ENCODE peak calls at places on chromosomes 1 and 21, in seven cellular contexts. Y, V, G, Q, E, S and Z are unnamed samples. For H3K9me3 and H3K36me3, the result is how much of the 10 kb centered on the place peaks cover.

GRCh38 chr1:91527781-91528180 is 27.1 kb downstream of the CDC7 start:
- DNase-seq in Y (no peak), V (no peak), G (no peak), Q (no peak), E (no peak), S (peak), Z (no peak)

GRCh38 chr1:108521990-108522393 is 37.9 kb upstream of the EEIG2 start:
- DNase-seq in Y (no peak), V (no peak), G (no peak), Q (no peak), E (no peak), S (no peak), Z (no peak)

GRCh38 chr1:24391882-24392603 is 21.5 kb downstream of the STPG1 start:
- DNase-seq in Y (peak), V (peak), G (peak), Q (peak), E (peak), S (peak), Z (peak)

GRCh38 chr1:92797961-92798360 is 13.1 kb upstream of the EVI5 start:
- DNase-seq in Y (no peak), V (no peak), G (no peak), Q (no peak), E (no peak), S (peak), Z (no peak)

GRCh38 chr1:30035522-30036228 is 687.7 kb downstream of the MATN1 start:
- DNase-seq in Y (peak), V (no peak), G (peak), Q (no peak), E (no peak), S (no peak), Z (no peak)

GRCh38 chr21:36917487-36918158 is 48.8 kb downstream of the HLCS start:
- DNase-seq in Y (no peak), V (no peak), G (no peak), Q (peak), E (no peak), S (peak), Z (peak)

GRCh38 chr1:41861509-41862410 is 57.0 kb downstream of the HIVEP3 start:
- DNase-seq in Y (no peak), V (no peak), G (no peak), Q (no peak), E (no peak), S (peak), Z (no peak)

GRCh38 chr1:67162954-67163353 is 3.3 kb upstream of the IL23R start:
- DNase-seq in Y (no peak), V (no peak), G (no peak), Q (peak), E (peak), S (peak), Z (no peak)

GRCh38 chr1:65939636-65940035 is 146.9 kb downstream of the PDE4B start:
- DNase-seq in Y (no peak), V (no peak), G (no peak), Q (no peak), E (no peak), S (peak), Z (no peak)

GRCh38 chr21:33394260-33394659 is 9.0 kb upstream of the IFNGR2 start:
- DNase-seq in Y (peak), V (no peak), G (no peak), Q (no peak), E (no peak), S (peak), Z (no peak)

GRCh38 chr1:32363713-32364112 is 1.4 kb downstream of the TSSK3 start:
- DNase-seq in Y (no peak), V (no peak), G (no peak), Q (no peak), E (no peak), S (no peak), Z (no peak)

GRCh38 chr1:151681921-151682320 is 34.7 kb downstream of the CELF3 start:
- DNase-seq in Y (no peak), V (no peak), G (no peak), Q (no peak), E (no peak), S (no peak), Z (no peak)

GRCh38 chr1:98991127-98992003 is 13.3 kb downstream of the PLPPR5 start:
- DNase-seq in Y (no peak), V (no peak), G (no peak), Q (peak), E (peak), S (peak), Z (no peak)

GRCh38 chr1:176617881-176618280 is 154.9 kb downstream of the PAPPA2 start:
- DNase-seq in Y (no peak), V (no peak), G (no peak), Q (no peak), E (no peak), S (peak), Z (no peak)

GRCh38 chr1:32972814-32973428 is 8.3 kb upstream of the RNF19B start:
- DNase-seq in Y (peak), V (no peak), G (no peak), Q (peak), E (peak), S (peak), Z (no peak)

GRCh38 chr1:203557958-203558760 is 64.2 kb downstream of the OPTC start:
- DNase-seq in Y (peak), V (no peak), G (peak), Q (peak), E (no peak), S (peak), Z (no peak)

GRCh38 chr1:81032973-81033425 is 767.7 kb upstream of the ADGRL2 start:
- DNase-seq in Y (no peak), V (no peak), G (no peak), Q (no peak), E (peak), S (no peak), Z (no peak)

GRCh38 chr1:66732407-66733166 is 19.7 kb upstream of the DYNLT5 start:
- DNase-seq in Y (no peak), V (no peak), G (no peak), Q (no peak), E (no peak), S (peak), Z (no peak)

GRCh38 chr1:171311771-171312558 is 2.0 kb upstream of the FMO4 start:
- DNase-seq in Y (no peak), V (no peak), G (peak), Q (no peak), E (no peak), S (no peak), Z (no peak)

GRCh38 chr1:5586629-5587028 is 405.6 kb downstream of the NPHP4 start:
- DNase-seq in Y (no peak), V (no peak), G (peak), Q (no peak), E (no peak), S (no peak), Z (no peak)

DNA sequence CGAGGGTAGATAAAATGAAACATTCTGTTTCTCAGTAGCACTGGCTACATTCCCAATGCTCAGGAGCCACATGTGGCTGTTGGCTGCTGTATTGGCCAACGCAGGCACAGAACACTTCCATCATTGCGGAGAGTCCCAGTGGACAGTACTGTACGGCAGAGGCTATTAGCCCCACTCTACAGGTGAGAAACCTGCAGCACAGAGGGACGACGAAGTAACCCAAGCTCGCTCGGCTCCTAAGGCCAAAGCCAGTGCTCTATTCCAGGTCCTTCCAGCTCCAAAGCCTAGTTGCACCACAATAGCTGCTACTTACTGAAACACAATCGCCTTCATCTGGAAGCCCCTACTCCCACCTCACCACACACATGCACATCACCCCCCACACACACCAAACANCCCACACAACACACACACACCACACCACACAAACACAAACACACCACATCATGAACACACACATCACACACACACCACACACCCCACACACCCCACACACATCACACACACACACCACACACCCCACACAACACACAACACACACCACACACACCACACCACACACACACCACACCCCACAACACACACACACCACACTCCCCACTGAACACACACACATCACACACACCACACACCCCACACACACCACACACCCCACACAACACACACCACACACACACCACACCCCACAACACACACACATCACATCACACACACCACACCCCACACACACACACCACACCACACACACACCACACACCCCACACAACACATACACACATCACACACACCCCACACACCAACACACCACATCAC is 3.2 kb downstream of the LYPD8 start:
- DNase-seq in Y (no peak), V (no peak), G (no peak), Q (no peak), E (no peak), S (peak), Z (no peak)
- H3K9me3 ChIP-seq in Y (under half), V (under half), G (under half), Q (under half), E (under half), S (under half), Z (under half)

DNA sequence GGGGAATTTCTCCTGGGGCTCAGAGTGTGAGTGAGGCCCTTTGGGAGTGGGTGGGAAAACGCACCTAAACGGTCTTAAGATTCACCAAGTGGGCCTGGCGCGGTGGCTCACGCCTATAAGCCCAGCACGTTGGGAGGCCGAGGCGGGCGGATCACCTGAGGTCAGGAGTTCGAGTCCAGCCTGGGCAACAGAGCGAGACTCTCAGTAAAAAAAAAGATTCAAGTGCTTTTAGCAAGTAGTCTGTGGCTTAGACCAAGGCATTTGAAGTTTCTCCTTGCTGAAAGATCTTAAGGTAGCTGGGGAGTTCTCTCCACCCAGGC is 1.4 kb downstream of the RPS8 start:
- DNase-seq in Y (no peak), V (no peak), G (no peak), Q (no peak), E (no peak), S (no peak), Z (peak)
- H3K36me3 ChIP-seq in Y (under half), V (under half), G (under half), Q (under half), E (half or more), S (under half), Z (half or more)

GRCh38 chr1:1880617-1881312 is 10.1 kb downstream of the GNB1 start:
- DNase-seq in Y (no peak), V (no peak), G (no peak), Q (no peak), E (no peak), S (no peak), Z (no peak)
- H3K4me3 ChIP-seq in Y (no peak), V (no peak), G (no peak), Q (no peak), E (no peak), S (no peak), Z (no peak)

GRCh38 chr1:246988316-246988715 is 19.5 kb downstream of the ZNF695 start:
- DNase-seq in Y (no peak), V (no peak), G (no peak), Q (no peak), E (no peak), S (no peak), Z (no peak)

GRCh38 chr1:246989901-246990300 is 18.0 kb downstream of the ZNF695 start:
- DNase-seq in Y (no peak), V (no peak), G (no peak), Q (no peak), E (no peak), S (no peak), Z (no peak)

GRCh38 chr1:246987083-246987690 is 20.7 kb downstream of the ZNF695 start:
- DNase-seq in Y (no peak), V (no peak), G (no peak), Q (no peak), E (no peak), S (no peak), Z (no peak)
- H3K9me3 ChIP-seq in Y (under half), V (under half), G (under half), Q (under half), E (under half), S (under half), Z (under half)

GRCh38 chr1:154664331-154664730 is 56.3 kb upstream of the ADAR start:
- DNase-seq in Y (no peak), V (no peak), G (no peak), Q (no peak), E (no peak), S (no peak), Z (no peak)
- H3K36me3 ChIP-seq in Y (under half), V (under half), G (under half), Q (under half), E (under half), S (under half), Z (under half)

GRCh38 chr1:156836892-156837291 is 20.2 kb upstream of the SH2D2A start:
- DNase-seq in Y (no peak), V (no peak), G (no peak), Q (no peak), E (no peak), S (no peak), Z (no peak)
- H3K4me3 ChIP-seq in Y (no peak), V (no peak), G (no peak), Q (no peak), E (no peak), S (no peak), Z (no peak)

DNA sequence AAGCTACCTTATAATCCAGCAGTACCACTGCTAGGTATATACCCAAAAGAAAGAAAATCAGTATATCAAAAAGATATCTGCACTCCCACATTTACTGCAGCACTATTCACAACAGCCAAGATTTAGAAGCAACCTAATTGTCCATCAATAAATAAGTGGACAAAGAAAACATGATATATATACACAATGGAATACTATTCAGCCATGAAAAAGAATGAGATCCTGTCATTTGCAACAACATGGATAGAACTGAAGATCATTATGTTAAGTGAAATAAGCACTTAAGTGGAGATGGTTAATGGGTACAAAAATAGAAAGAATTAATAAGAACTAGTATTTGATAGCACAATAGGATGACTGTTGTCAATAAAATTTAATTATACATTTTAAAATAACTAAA is 90.7 kb upstream of the PKN2 start:
- DNase-seq in Y (no peak), V (no peak), G (no peak), Q (no peak), E (no peak), S (no peak), Z (no peak)
- H3K9me3 ChIP-seq in Y (under half), V (under half), G (under half), Q (under half), E (under half), S (under half), Z (under half)

GRCh38 chr1:155197901-155198546 is 9.7 kb downstream of the THBS3 start:
- DNase-seq in Y (no peak), V (no peak), G (no peak), Q (no peak), E (no peak), S (no peak), Z (no peak)
- H3K36me3 ChIP-seq in Y (under half), V (under half), G (under half), Q (under half), E (under half), S (under half), Z (half or more)